ENCODE peak calls at places on chromosomes 12 and 14, in nine cellular contexts. V, K, P, D, B, S, F, X and W are unnamed samples.

GRCh38 chr12:263574-263973 is 938 bp upstream of the SLC6A13 start:
- DNase-seq in K (no peak), D (peak), B (no peak), X (peak), F (no peak), S (no peak), V (peak), P (no peak), W (no peak)

GRCh38 chr12:43836455-43836989 is 641 bp downstream of the TMEM117 start:
- DNase-seq in K (peak), P (no peak), D (peak), V (peak), X (peak), F (peak), S (no peak), B (no peak), W (peak)

GRCh38 chr12:61018571-61018970 is 1241.6 kb upstream of the USP15 start:
- DNase-seq in D (no peak), K (no peak), X (no peak), S (no peak), F (no peak), V (no peak), B (no peak), P (no peak), W (peak)

GRCh38 chr14:90518075-90518940 is 121.5 kb downstream of the CALM1 start:
- DNase-seq in S (no peak), B (no peak), X (no peak), D (no peak), P (no peak), F (no peak), K (no peak), V (no peak), W (no peak)

GRCh38 chr14:77599894-77600293 is 16.5 kb downstream of the SPTLC2 start:
- DNase-seq in B (no peak), D (no peak), F (no peak), P (no peak), S (no peak), V (no peak), K (peak), X (no peak), W (no peak)

GRCh38 chr12:119423285-119423684 is 88.8 kb downstream of the CCDC60 start:
- DNase-seq in B (no peak), V (no peak), P (no peak), X (no peak), F (no peak), K (no peak), S (peak), D (no peak), W (peak)

GRCh38 chr14:75044322-75044721 is 6.9 kb downstream of the MLH3 start:
- DNase-seq in D (peak), P (no peak), V (peak), X (peak), B (no peak), K (peak), S (no peak), F (no peak), W (no peak)

GRCh38 chr14:48398675-48399282 is 723.4 kb upstream of the MDGA2 start:
- DNase-seq in D (peak), X (peak), B (no peak), S (peak), V (peak), K (peak), F (no peak), P (no peak), W (peak)

GRCh38 chr14:81517798-81518398 is 15.8 kb downstream of the SEL1L start:
- DNase-seq in D (no peak), B (no peak), K (no peak), X (peak), P (peak), F (no peak), S (no peak), V (peak), W (no peak)
- H3K4me3 ChIP-seq in D (no peak), B (no peak), K (no peak), X (no peak), P (no peak), F (no peak), S (no peak), V (no peak), W (no peak)

GRCh38 chr12:26719852-26720251 is 113.1 kb downstream of the ITPR2 start:
- DNase-seq in D (peak), K (no peak), X (no peak), S (no peak), B (no peak), V (no peak), F (no peak), P (no peak), W (no peak)
- TF ChIP-seq CTCF in D (peak), K (peak), X (peak), S (peak), B (no peak), V (peak), F (peak), P (peak), W (no peak)

GRCh38 chr12:121057794-121058193 is 18.7 kb upstream of the OASL start:
- DNase-seq in X (no peak), V (no peak), D (no peak), S (no peak), K (no peak), P (no peak), F (no peak), B (peak), W (no peak)

GRCh38 chr12:121062391-121063045 is 23.5 kb upstream of the OASL start:
- DNase-seq in V (no peak), B (peak), F (no peak), X (no peak), S (no peak), P (no peak), K (no peak), D (no peak), W (no peak)

GRCh38 chr12:121061831-121062230 is 22.8 kb upstream of the OASL start:
- DNase-seq in F (no peak), V (peak), S (peak), P (no peak), B (no peak), X (no peak), K (peak), D (peak), W (no peak)

GRCh38 chr12:121059031-121059898 is 20.2 kb upstream of the OASL start:
- DNase-seq in X (no peak), B (peak), D (no peak), V (no peak), P (no peak), F (no peak), K (no peak), S (no peak), W (peak)

DNA sequence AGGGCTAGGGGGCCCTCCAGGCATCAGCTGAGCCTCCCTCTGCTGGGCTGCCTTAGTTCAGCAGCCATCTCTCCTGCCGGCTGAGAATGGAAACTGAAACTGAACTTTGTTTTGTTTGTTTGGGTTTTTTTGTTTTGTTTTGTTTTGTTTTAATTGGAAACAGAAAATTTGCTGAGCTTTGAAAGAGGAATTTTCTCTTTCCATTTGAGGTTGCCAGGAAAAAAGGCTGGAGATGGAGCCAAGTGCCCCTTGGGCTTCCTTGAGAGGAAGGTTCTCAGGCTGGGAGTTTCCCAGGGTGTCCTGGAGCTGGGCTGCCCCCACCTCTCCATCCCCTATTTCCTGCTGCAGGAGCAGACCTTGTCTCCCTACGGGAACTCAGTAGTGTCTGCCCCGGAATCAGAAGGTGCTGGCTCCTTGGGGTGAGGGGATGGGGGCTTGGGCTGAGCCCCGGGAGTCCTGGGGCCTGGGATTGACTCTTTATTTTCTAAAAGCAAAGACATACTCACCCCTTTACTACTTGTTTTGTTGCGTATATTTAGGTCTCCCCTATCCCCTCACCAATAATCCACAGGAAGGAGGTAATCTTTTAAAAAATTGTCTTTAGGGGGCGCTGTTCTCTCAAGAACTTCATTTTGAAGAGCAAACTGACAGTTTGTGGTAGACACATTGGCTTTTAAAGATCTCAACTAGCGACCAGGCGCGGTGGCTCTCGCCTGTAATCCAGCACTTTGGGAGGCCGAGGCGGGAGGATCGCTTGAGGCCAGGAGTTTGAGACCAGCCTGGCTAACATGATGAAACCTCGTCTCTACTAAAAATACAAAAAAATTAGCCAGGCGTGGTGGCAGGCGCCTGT is 21.3 kb upstream of the OASL start:
- DNase-seq in P (no peak), B (peak), V (peak), D (peak), X (peak), K (peak), F (no peak), S (peak), W (peak)
- H3K4me3 ChIP-seq in P (peak), B (no peak), V (peak), D (peak), X (peak), K (peak), F (peak), S (peak), W (peak)

GRCh38 chr12:116141110-116141832 is 136.2 kb downstream of the MED13L start:
- DNase-seq in P (no peak), V (no peak), B (no peak), X (no peak), F (no peak), S (no peak), K (no peak), D (peak), W (no peak)
- TF ChIP-seq CTCF in P (peak), V (peak), B (no peak), X (peak), F (no peak), S (no peak), K (no peak), D (peak), W (peak)

GRCh38 chr12:9907769-9908168 is 24.4 kb downstream of the CLEC2A start:
- DNase-seq in D (no peak), X (no peak), P (no peak), F (no peak), K (no peak), B (no peak), S (no peak), V (no peak), W (no peak)

GRCh38 chr12:9911708-9912107 is 20.5 kb downstream of the CLEC2A start:
- DNase-seq in P (no peak), D (no peak), S (no peak), F (no peak), V (no peak), K (no peak), X (no peak), B (no peak), W (no peak)

GRCh38 chr12:9910716-9911421 is 21.3 kb downstream of the CLEC2A start:
- DNase-seq in K (no peak), X (no peak), F (no peak), V (no peak), P (no peak), D (no peak), B (no peak), S (no peak), W (no peak)

GRCh38 chr12:9908350-9908749 is 23.8 kb downstream of the CLEC2A start:
- DNase-seq in D (no peak), B (no peak), K (no peak), X (no peak), P (no peak), S (no peak), V (no peak), F (no peak), W (no peak)

GRCh38 chr12:9909724-9910123 is 22.4 kb downstream of the CLEC2A start:
- DNase-seq in F (no peak), S (no peak), D (no peak), K (no peak), V (no peak), X (no peak), B (no peak), P (no peak), W (no peak)
- H3K4me3 ChIP-seq in F (no peak), S (no peak), D (no peak), K (no peak), V (no peak), X (no peak), B (no peak), P (no peak), W (no peak)

GRCh38 chr14:80213602-80214001 is 2.3 kb upstream of the DIO2 start:
- DNase-seq in B (no peak), K (peak), V (peak), X (peak), S (peak), D (peak), P (peak), F (no peak), W (peak)
- TF ChIP-seq CTCF in B (no peak), K (peak), V (peak), X (peak), S (peak), D (peak), P (no peak), F (peak), W (peak)

GRCh38 chr12:66189476-66189823 is 436 bp downstream of the IRAK3 start:
- DNase-seq in X (no peak), K (peak), P (no peak), B (peak), V (no peak), S (no peak), F (no peak), D (no peak), W (no peak)
- H3K4me3 ChIP-seq in X (peak), K (peak), P (peak), B (peak), V (peak), S (no peak), F (peak), D (no peak), W (no peak)

GRCh38 chr12:48159976-48160525 is 2.7 kb upstream of the ASB8 start:
- DNase-seq in P (no peak), X (no peak), D (no peak), B (no peak), F (no peak), K (peak), S (no peak), V (peak), W (no peak)

GRCh38 chr12:48160807-48161206 is 3.5 kb upstream of the ASB8 start:
- DNase-seq in K (peak), D (no peak), F (no peak), S (no peak), P (no peak), X (no peak), B (no peak), V (no peak), W (peak)

GRCh38 chr12:48157016-48157888 is at the start of gene ASB8:
- DNase-seq in V (peak), X (peak), B (peak), S (peak), P (peak), D (peak), K (peak), F (peak), W (peak)

GRCh38 chr12:48156648-48157015 is 683 bp downstream of the ASB8 start:
- DNase-seq in F (no peak), X (no peak), S (no peak), B (no peak), P (no peak), D (no peak), K (no peak), V (peak), W (no peak)

GRCh38 chr12:48157889-48158370 is 615 bp upstream of the ASB8 start:
- DNase-seq in S (no peak), X (no peak), K (no peak), F (no peak), V (no peak), D (no peak), B (no peak), P (no peak), W (peak)
- TF ChIP-seq CTCF in S (no peak), X (no peak), K (no peak), F (no peak), V (no peak), D (no peak), B (no peak), P (no peak), W (no peak)

GRCh38 chr12:116525418-116526001 is 33.7 kb upstream of the MAP1LC3B2 start:
- DNase-seq in D (peak), B (peak), F (no peak), X (peak), S (peak), P (peak), V (peak), K (peak), W (no peak)
- H3K4me3 ChIP-seq in D (peak), B (no peak), F (no peak), X (peak), S (peak), P (peak), V (peak), K (peak), W (no peak)

GRCh38 chr12:7190268-7191055 is 976 bp downstream of the PEX5 start:
- DNase-seq in X (no peak), B (peak), S (no peak), D (no peak), P (peak), K (peak), F (no peak), V (peak), W (peak)

GRCh38 chr12:7189398-7190267 is at the start of gene PEX5:
- DNase-seq in V (peak), P (peak), S (peak), F (peak), X (peak), B (peak), K (peak), D (peak), W (peak)

GRCh38 chr12:7188557-7189397 is 709 bp upstream of the PEX5 start:
- DNase-seq in F (peak), V (peak), P (peak), B (peak), S (peak), D (peak), X (peak), K (peak), W (peak)
- TF ChIP-seq CTCF in F (peak), V (peak), P (peak), B (no peak), S (peak), D (peak), X (peak), K (peak), W (peak)